ENCODE peak calls at places on chromosomes 6 and 20, in four cellular contexts. One of them, this sample, is unnamed.

GRCh38 chr20:63293866-63294535 is 1.0 kb downstream of the COL20A1 start:
- DNase-seq in endothelial cell of umbilical vein: no peak
- DNase-seq in fibroblast of lung: no peak
- DNase-seq in PC-3: no peak
- DNase-seq in this sample: no peak

GRCh38 chr20:48956052-48956451 is 34.5 kb downstream of the ARFGEF2 start:
- DNase-seq in endothelial cell of umbilical vein: no peak
- DNase-seq in fibroblast of lung: no peak
- DNase-seq in PC-3: no peak
- DNase-seq in this sample: no peak

GRCh38 chr6:169975286-169975685 is 223.9 kb downstream of the ERMARD start:
- DNase-seq in endothelial cell of umbilical vein: no peak
- DNase-seq in fibroblast of lung: no peak
- DNase-seq in PC-3: no peak
- DNase-seq in this sample: no peak

GRCh38 chr6:130632897-130633296 is 194.3 kb upstream of the SMLR1 start:
- DNase-seq in endothelial cell of umbilical vein: no peak
- DNase-seq in fibroblast of lung: no peak
- DNase-seq in PC-3: no peak
- DNase-seq in this sample: no peak

GRCh38 chr6:18389479-18389878 is 2.3 kb downstream of the RNF144B start:
- DNase-seq in endothelial cell of umbilical vein: peak
- DNase-seq in fibroblast of lung: peak
- DNase-seq in PC-3: peak
- DNase-seq in this sample: no peak

GRCh38 chr6:20379231-20379630 is 22.4 kb upstream of the E2F3 start:
- DNase-seq in endothelial cell of umbilical vein: no peak
- DNase-seq in fibroblast of lung: peak
- DNase-seq in PC-3: no peak
- DNase-seq in this sample: no peak

GRCh38 chr6:8947900-8948299 is 512.6 kb upstream of the SLC35B3 start:
- DNase-seq in endothelial cell of umbilical vein: no peak
- DNase-seq in fibroblast of lung: no peak
- DNase-seq in PC-3: no peak
- DNase-seq in this sample: no peak

GRCh38 chr6:143867236-143867635 is 3.0 kb downstream of the ZC2HC1B start:
- DNase-seq in endothelial cell of umbilical vein: no peak
- DNase-seq in fibroblast of lung: peak
- DNase-seq in PC-3: no peak
- DNase-seq in this sample: no peak

GRCh38 chr20:45407783-45408645 is at the start of gene DBNDD2:
- DNase-seq in endothelial cell of umbilical vein: no peak
- DNase-seq in fibroblast of lung: no peak
- DNase-seq in PC-3: no peak
- DNase-seq in this sample: no peak

GRCh38 chr20:6566821-6567220 is 200.7 kb upstream of the BMP2 start:
- DNase-seq in endothelial cell of umbilical vein: no peak
- DNase-seq in fibroblast of lung: peak
- DNase-seq in PC-3: peak
- DNase-seq in this sample: no peak

GRCh38 chr6:112343375-112343774 is 3.8 kb upstream of the RFPL4B start:
- DNase-seq in endothelial cell of umbilical vein: no peak
- DNase-seq in fibroblast of lung: no peak
- DNase-seq in PC-3: no peak
- DNase-seq in this sample: no peak

GRCh38 chr6:15207923-15208322 is 37.9 kb upstream of the JARID2 start:
- DNase-seq in endothelial cell of umbilical vein: no peak
- DNase-seq in fibroblast of lung: peak
- DNase-seq in PC-3: no peak
- DNase-seq in this sample: no peak

GRCh38 chr20:49282584-49283171 is 4.8 kb upstream of the ZNFX1 start:
- DNase-seq in endothelial cell of umbilical vein: no peak
- DNase-seq in fibroblast of lung: no peak
- DNase-seq in PC-3: no peak
- DNase-seq in this sample: no peak

GRCh38 chr6:132401120-132401940 is at the start of gene MOXD1:
- DNase-seq in endothelial cell of umbilical vein: peak
- DNase-seq in fibroblast of lung: peak
- DNase-seq in PC-3: peak
- DNase-seq in this sample: no peak

GRCh38 chr20:61752576-61752975 is 313.1 kb downstream of the TAF4 start:
- DNase-seq in endothelial cell of umbilical vein: no peak
- DNase-seq in fibroblast of lung: no peak
- DNase-seq in PC-3: no peak
- DNase-seq in this sample: no peak

GRCh38 chr6:118408863-118409262 is 139.2 kb upstream of the PLN start:
- DNase-seq in endothelial cell of umbilical vein: no peak
- DNase-seq in fibroblast of lung: no peak
- DNase-seq in PC-3: no peak
- DNase-seq in this sample: no peak

GRCh38 chr6:141488466-141488865 is 644.3 kb upstream of the GJE1 start:
- DNase-seq in endothelial cell of umbilical vein: peak
- DNase-seq in fibroblast of lung: no peak
- DNase-seq in PC-3: no peak
- DNase-seq in this sample: no peak

GRCh38 chr6:111813247-111814162 is 59.7 kb downstream of the FYN start:
- DNase-seq in endothelial cell of umbilical vein: no peak
- DNase-seq in fibroblast of lung: peak
- DNase-seq in PC-3: peak
- DNase-seq in this sample: no peak

GRCh38 chr20:10672579-10673127 is 1.1 kb downstream of the JAG1 start:
- DNase-seq in endothelial cell of umbilical vein: peak
- DNase-seq in fibroblast of lung: peak
- DNase-seq in PC-3: peak
- DNase-seq in this sample: no peak

GRCh38 chr20:62998449-62998848 is 8.3 kb downstream of the BHLHE23 start:
- DNase-seq in endothelial cell of umbilical vein: no peak
- DNase-seq in fibroblast of lung: no peak
- DNase-seq in PC-3: no peak
- DNase-seq in this sample: no peak

GRCh38 chr6:153084393-153084792 is 46.7 kb downstream of the RGS17 start:
- DNase-seq in endothelial cell of umbilical vein: no peak
- DNase-seq in fibroblast of lung: peak
- DNase-seq in PC-3: peak
- DNase-seq in this sample: no peak

GRCh38 chr6:62441182-62441581 is 155.2 kb upstream of the KHDRBS2 start:
- DNase-seq in endothelial cell of umbilical vein: no peak
- DNase-seq in fibroblast of lung: no peak
- DNase-seq in PC-3: no peak
- DNase-seq in this sample: no peak

GRCh38 chr6:99297415-99297814 is 52.1 kb downstream of the FAXC start:
- DNase-seq in endothelial cell of umbilical vein: no peak
- DNase-seq in fibroblast of lung: no peak
- DNase-seq in PC-3: no peak
- DNase-seq in this sample: no peak

GRCh38 chr6:11654876-11655275 is 117.3 kb downstream of the TMEM170B start:
- DNase-seq in endothelial cell of umbilical vein: peak
- DNase-seq in fibroblast of lung: peak
- DNase-seq in PC-3: no peak
- DNase-seq in this sample: no peak

GRCh38 chr20:32140603-32141002 is 31.1 kb downstream of the TM9SF4 start:
- DNase-seq in endothelial cell of umbilical vein: no peak
- DNase-seq in fibroblast of lung: no peak
- DNase-seq in PC-3: no peak
- DNase-seq in this sample: no peak

GRCh38 chr6:25220853-25221252 is 58.3 kb upstream of the CARMIL1 start:
- DNase-seq in endothelial cell of umbilical vein: no peak
- DNase-seq in fibroblast of lung: no peak
- DNase-seq in PC-3: no peak
- DNase-seq in this sample: no peak

GRCh38 chr20:38167851-38168760 is 3.0 kb upstream of the TGM2 start:
- DNase-seq in endothelial cell of umbilical vein: peak
- DNase-seq in fibroblast of lung: peak
- DNase-seq in PC-3: peak
- DNase-seq in this sample: no peak

GRCh38 chr6:100176321-100176950 is 182.4 kb upstream of the MCHR2 start:
- DNase-seq in endothelial cell of umbilical vein: peak
- DNase-seq in fibroblast of lung: peak
- DNase-seq in PC-3: peak
- DNase-seq in this sample: peak

GRCh38 chr20:63656451-63656850 is 1.7 kb upstream of the RTEL1 start:
- DNase-seq in endothelial cell of umbilical vein: no peak
- DNase-seq in fibroblast of lung: peak
- DNase-seq in PC-3: no peak
- DNase-seq in this sample: no peak

GRCh38 chr6:138653435-138653834 is 120.1 kb upstream of the CCDC28A start:
- DNase-seq in endothelial cell of umbilical vein: peak
- DNase-seq in fibroblast of lung: no peak
- DNase-seq in PC-3: no peak
- DNase-seq in this sample: no peak

GRCh38 chr6:138656278-138656803 is 117.2 kb upstream of the CCDC28A start:
- DNase-seq in endothelial cell of umbilical vein: no peak
- DNase-seq in fibroblast of lung: no peak
- DNase-seq in PC-3: no peak
- DNase-seq in this sample: no peak

GRCh38 chr6:138655828-138656227 is 117.7 kb upstream of the CCDC28A start:
- DNase-seq in endothelial cell of umbilical vein: no peak
- DNase-seq in fibroblast of lung: no peak
- DNase-seq in PC-3: no peak
- DNase-seq in this sample: no peak

GRCh38 chr6:138657026-138657425 is 116.5 kb upstream of the CCDC28A start:
- DNase-seq in endothelial cell of umbilical vein: no peak
- DNase-seq in fibroblast of lung: no peak
- DNase-seq in PC-3: no peak
- DNase-seq in this sample: no peak

GRCh38 chr6:138654715-138655634 is 118.6 kb upstream of the CCDC28A start:
- DNase-seq in endothelial cell of umbilical vein: peak
- DNase-seq in fibroblast of lung: peak
- DNase-seq in PC-3: peak
- DNase-seq in this sample: no peak
- H3K9ac ChIP-seq in endothelial cell of umbilical vein: peak
- H3K9ac ChIP-seq in fibroblast of lung: no peak
- H3K9ac ChIP-seq in PC-3: no peak
- H3K9ac ChIP-seq in this sample: no peak

GRCh38 chr20:36119537-36119936 is 35.0 kb upstream of the EPB41L1 start:
- DNase-seq in endothelial cell of umbilical vein: no peak
- DNase-seq in fibroblast of lung: no peak
- DNase-seq in PC-3: no peak
- DNase-seq in this sample: no peak

GRCh38 chr20:36117638-36118037 is 36.9 kb upstream of the EPB41L1 start:
- DNase-seq in endothelial cell of umbilical vein: no peak
- DNase-seq in fibroblast of lung: no peak
- DNase-seq in PC-3: no peak
- DNase-seq in this sample: no peak

GRCh38 chr20:36114707-36115106 is 39.8 kb upstream of the EPB41L1 start:
- DNase-seq in endothelial cell of umbilical vein: no peak
- DNase-seq in fibroblast of lung: no peak
- DNase-seq in PC-3: no peak
- DNase-seq in this sample: no peak

GRCh38 chr20:36118372-36118771 is 36.2 kb upstream of the EPB41L1 start:
- DNase-seq in endothelial cell of umbilical vein: no peak
- DNase-seq in fibroblast of lung: no peak
- DNase-seq in PC-3: no peak
- DNase-seq in this sample: no peak

DNA sequence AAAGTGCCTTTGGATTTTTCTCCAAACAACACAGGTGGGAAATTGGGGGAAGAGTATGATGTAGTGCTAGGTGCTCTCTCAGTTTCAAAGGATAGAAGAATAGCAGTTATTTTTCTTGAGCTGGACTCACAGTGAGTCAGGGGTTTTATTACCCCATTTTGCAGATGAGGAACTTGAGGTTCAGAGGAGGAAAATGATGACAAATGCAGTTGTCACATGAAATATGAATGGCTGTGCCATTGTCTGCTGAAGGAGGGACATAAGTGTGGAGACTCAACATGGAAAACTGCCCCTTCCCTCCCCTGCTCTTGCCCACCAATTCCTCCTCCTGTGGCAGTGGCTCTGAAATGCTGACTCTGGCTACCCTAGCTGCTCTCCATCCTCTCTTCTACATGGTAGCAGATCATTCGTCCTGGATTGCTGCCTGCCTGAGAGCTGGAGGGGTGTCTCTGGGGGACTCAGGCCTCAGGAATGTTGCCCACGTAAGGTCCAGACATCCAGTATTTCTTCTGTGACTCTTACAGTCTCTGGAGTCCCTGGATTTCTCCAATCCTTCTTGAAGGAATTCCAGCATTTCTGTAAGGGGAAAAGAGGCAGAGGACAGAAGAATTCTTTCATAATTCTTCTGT is 37.6 kb upstream of the EPB41L1 start:
- DNase-seq in endothelial cell of umbilical vein: no peak
- DNase-seq in fibroblast of lung: peak
- DNase-seq in PC-3: peak
- DNase-seq in this sample: no peak
- H3K4me3 ChIP-seq in endothelial cell of umbilical vein: no peak
- H3K4me3 ChIP-seq in fibroblast of lung: no peak
- H3K4me3 ChIP-seq in PC-3: no peak
- H3K4me3 ChIP-seq in this sample: no peak

GRCh38 chr6:159017757-159018559 is 18.0 kb upstream of the RSPH3 start:
- DNase-seq in endothelial cell of umbilical vein: no peak
- DNase-seq in fibroblast of lung: no peak
- DNase-seq in PC-3: no peak
- DNase-seq in this sample: peak

GRCh38 chr6:159020011-159020410 is 20.0 kb upstream of the RSPH3 start:
- DNase-seq in endothelial cell of umbilical vein: no peak
- DNase-seq in fibroblast of lung: no peak
- DNase-seq in PC-3: no peak
- DNase-seq in this sample: no peak

GRCh38 chr6:159023893-159024292 is 20.9 kb downstream of the TAGAP start:
- DNase-seq in endothelial cell of umbilical vein: no peak
- DNase-seq in fibroblast of lung: no peak
- DNase-seq in PC-3: no peak
- DNase-seq in this sample: no peak
- TF ChIP-seq EZH2 in endothelial cell of umbilical vein: no peak
- TF ChIP-seq EZH2 in fibroblast of lung: no peak
- TF ChIP-seq EZH2 in PC-3: no peak
- TF ChIP-seq EZH2 in this sample: no peak

GRCh38 chr6:52551483-52552277 is 25.2 kb downstream of the TRAM2 start:
- DNase-seq in endothelial cell of umbilical vein: peak
- DNase-seq in fibroblast of lung: peak
- DNase-seq in PC-3: peak
- DNase-seq in this sample: no peak

GRCh38 chr6:52553719-52554118 is 23.1 kb downstream of the TRAM2 start:
- DNase-seq in endothelial cell of umbilical vein: no peak
- DNase-seq in fibroblast of lung: no peak
- DNase-seq in PC-3: no peak
- DNase-seq in this sample: no peak

GRCh38 chr6:52550014-52550575 is 26.8 kb downstream of the TRAM2 start:
- DNase-seq in endothelial cell of umbilical vein: peak
- DNase-seq in fibroblast of lung: peak
- DNase-seq in PC-3: no peak
- DNase-seq in this sample: no peak

GRCh38 chr6:52553158-52553557 is 23.7 kb downstream of the TRAM2 start:
- DNase-seq in endothelial cell of umbilical vein: no peak
- DNase-seq in fibroblast of lung: no peak
- DNase-seq in PC-3: no peak
- DNase-seq in this sample: no peak

DNA sequence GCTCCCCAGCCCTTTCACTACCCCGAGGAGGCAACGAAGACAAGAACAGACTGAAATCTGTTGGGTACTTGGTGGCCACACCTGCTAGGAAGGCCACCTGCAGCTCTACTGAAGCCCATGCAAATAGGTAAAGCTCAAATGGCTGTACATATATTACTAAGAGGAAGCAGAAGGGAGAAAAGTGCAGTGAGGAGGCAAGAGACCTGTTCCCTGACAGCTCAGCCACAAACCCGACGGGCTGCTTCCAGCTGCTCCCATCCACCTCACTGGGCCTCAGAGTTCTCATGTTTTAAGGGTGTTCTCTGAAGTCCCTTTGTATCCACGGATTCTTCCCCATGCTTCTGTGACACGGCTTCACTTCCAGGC is 24.6 kb downstream of the TRAM2 start:
- DNase-seq in endothelial cell of umbilical vein: no peak
- DNase-seq in fibroblast of lung: no peak
- DNase-seq in PC-3: no peak
- DNase-seq in this sample: no peak
- H3K9ac ChIP-seq in endothelial cell of umbilical vein: peak
- H3K9ac ChIP-seq in fibroblast of lung: peak
- H3K9ac ChIP-seq in PC-3: no peak
- H3K9ac ChIP-seq in this sample: no peak

This sample was measured in SK-N-MC.